ENCODE peak calls at places on chromosome 1, in seven cellular contexts. P, N, Z, H, B, F and V are unnamed samples.
A peak's percentile ranks its signal among the peaks of the same experiment; 100 is the strongest.

GRCh38 chr1:182646739-182647138 is 37.6 kb downstream of the RGS8 start:
- DNase-seq in B (no peak), P (no peak), H (no peak), F (no peak), N (no peak), Z (peak; percentile 18), V (no peak)

GRCh38 chr1:107648071-107648470 is 316.9 kb downstream of the VAV3 start:
- DNase-seq in Z (no peak), F (no peak), B (no peak), N (no peak), H (no peak), P (no peak), V (no peak)

GRCh38 chr1:164223378-164223777 is 335.6 kb upstream of the PBX1 start:
- DNase-seq in B (no peak), P (no peak), F (no peak), H (no peak), Z (no peak), N (no peak), V (no peak)

GRCh38 chr1:8083739-8084484 is 57.8 kb upstream of the ERRFI1 start:
- DNase-seq in Z (no peak), F (no peak), N (no peak), P (no peak), H (no peak), B (no peak), V (no peak)

GRCh38 chr1:240491156-240491555 is 120.8 kb downstream of the GREM2 start:
- DNase-seq in N (no peak), Z (no peak), F (no peak), B (no peak), H (no peak), P (no peak), V (no peak)

GRCh38 chr1:24866211-24867063 is 63.6 kb downstream of the RUNX3 start:
- DNase-seq in B (no peak), F (no peak), Z (no peak), H (no peak), N (peak; percentile 22), P (no peak), V (no peak)

GRCh38 chr1:50393522-50394120 is 29.6 kb downstream of the DMRTA2 start:
- DNase-seq in H (no peak), P (no peak), N (no peak), Z (no peak), F (no peak), B (no peak), V (no peak)

GRCh38 chr1:99481391-99481996 is 164.4 kb upstream of the PALMD start:
- DNase-seq in P (no peak), H (peak; percentile 49), F (peak; percentile 69), Z (no peak), N (no peak), B (no peak), V (no peak)

GRCh38 chr1:229971141-229971540 is 95.9 kb upstream of the GALNT2 start:
- DNase-seq in Z (no peak), N (no peak), B (no peak), F (no peak), P (no peak), H (no peak), V (no peak)

GRCh38 chr1:72284398-72285073 is 2.2 kb upstream of the NEGR1 start:
- DNase-seq in Z (no peak), P (no peak), B (peak; percentile 73), H (no peak), F (no peak), N (no peak), V (no peak)

GRCh38 chr1:26724938-26725337 is 29.1 kb downstream of the ARID1A start:
- DNase-seq in P (no peak), N (no peak), Z (no peak), H (no peak), B (no peak), F (no peak), V (no peak)
- TF ChIP-seq POLR2AphosphoS5 in P (no peak), N (no peak), Z (no peak), H (no peak), B (no peak), F (no peak), V (no peak)

GRCh38 chr1:19646366-19646765 is 2.3 kb downstream of the NBL1 start:
- DNase-seq in P (peak; percentile 58), N (peak; percentile 68), H (no peak), F (no peak), Z (no peak), B (no peak), V (no peak)

GRCh38 chr1:19644422-19644760 is 280 bp downstream of the NBL1 start:
- DNase-seq in F (no peak), Z (no peak), B (no peak), H (no peak), P (peak; percentile 53), N (no peak), V (peak; percentile 52)

GRCh38 chr1:19645544-19646252 is 1.6 kb downstream of the NBL1 start:
- DNase-seq in Z (no peak), B (no peak), H (no peak), F (no peak), N (no peak), P (no peak), V (no peak)

GRCh38 chr1:19643602-19644419 is at the start of gene NBL1:
- DNase-seq in F (peak; percentile 69), Z (no peak), N (peak; percentile 68), H (no peak), P (peak; percentile 67), B (peak; percentile 90), V (peak; percentile 62)

DNA sequence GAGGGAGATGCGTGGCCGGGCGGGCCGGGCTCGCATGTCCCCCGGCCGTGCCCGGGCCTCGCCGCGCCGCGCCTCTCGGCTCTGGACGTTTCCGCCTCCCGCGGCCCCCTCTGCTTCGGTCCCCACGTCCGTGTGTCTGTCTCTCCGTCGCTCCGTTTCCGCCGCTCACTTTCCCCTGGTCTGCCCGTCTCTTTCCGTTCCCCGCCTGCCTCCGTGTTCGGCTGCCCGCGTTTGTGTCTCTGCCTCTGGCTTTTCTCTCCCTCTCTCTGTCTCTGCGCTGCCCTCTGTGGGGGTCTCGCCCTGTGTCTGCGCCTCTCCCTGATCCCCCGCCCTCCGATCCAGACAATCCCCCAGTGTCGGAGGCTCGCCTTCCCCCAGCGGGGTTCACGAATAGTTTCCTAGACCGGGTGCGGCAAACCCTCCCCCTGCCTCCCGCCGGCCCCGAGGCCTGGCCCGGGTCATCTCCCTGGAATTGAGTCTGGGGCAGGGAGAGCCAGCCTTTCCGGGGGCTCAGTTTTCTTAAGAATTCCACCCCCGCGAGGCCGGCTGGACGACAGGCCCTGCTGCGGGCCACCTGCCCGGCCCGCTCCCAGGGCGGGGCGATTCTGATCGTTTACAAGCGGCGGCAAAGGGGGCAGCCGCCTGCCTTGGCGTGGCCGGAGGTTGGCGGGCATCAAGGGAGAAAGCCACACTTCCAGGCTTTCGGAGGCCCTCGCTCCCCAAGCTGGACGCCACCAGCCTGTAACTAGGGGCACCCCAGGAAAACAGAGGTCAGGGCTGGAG is 841 bp downstream of the NBL1 start:
- DNase-seq in H (no peak), F (no peak), B (no peak), N (peak; percentile 42), P (peak; percentile 76), Z (no peak), V (peak; percentile 67)
- TF ChIP-seq POLR2A in H (no peak), F (no peak), B (peak; percentile 27), N (no peak), P (no peak), Z (no peak), V (no peak)

DNA sequence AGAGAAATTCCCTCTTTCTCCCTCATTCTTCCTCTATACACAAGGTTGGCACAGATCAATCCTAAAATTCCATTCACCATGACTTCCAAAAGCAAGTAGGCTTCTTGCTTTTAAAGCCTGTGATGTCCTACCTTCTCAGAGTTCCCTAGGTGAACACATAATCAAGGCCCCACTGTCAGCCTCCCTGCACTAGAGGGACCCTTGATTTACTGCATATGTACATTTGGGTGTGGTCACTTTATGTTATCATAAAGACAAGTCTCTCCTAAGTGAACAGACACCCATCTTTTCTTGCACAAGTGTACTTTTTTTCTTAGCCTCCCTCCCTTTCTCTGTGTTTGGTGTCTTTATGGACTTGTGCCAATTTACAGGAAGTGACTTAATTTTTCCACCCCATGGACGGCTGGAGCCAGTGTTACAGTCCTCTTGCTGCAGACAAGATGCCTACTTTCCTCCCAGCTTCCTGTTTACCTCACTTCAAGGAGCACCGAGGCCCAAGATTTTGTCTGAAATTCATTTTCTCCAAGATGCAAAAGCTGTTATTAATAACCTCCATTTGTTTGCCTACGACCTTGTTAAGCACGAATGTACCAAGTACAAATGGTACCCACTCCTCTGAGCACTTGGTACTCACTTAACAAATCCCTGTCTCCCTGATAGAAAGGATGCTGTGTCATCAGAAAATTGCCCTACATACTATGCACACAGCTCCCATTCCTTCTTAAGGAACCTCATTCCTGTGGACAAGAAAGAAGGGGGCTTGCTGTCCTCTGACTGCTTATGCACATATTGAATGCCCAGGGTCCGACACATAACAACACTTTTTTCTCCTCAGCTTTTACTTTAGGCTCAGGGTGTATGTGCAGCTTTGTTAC is 82.8 kb upstream of the SLC44A3 start:
- DNase-seq in P (no peak), H (no peak), B (no peak), F (no peak), Z (no peak), N (no peak), V (no peak)
- TF ChIP-seq POLR2AphosphoS5 in P (no peak), H (peak; percentile 46), B (no peak), F (no peak), Z (no peak), N (no peak), V (no peak)

GRCh38 chr1:43366179-43366578 is 1.6 kb downstream of the ELOVL1 start:
- DNase-seq in P (no peak), N (peak; percentile 84), F (peak; percentile 74), B (no peak), Z (peak; percentile 63), H (no peak), V (no peak)
- TF ChIP-seq POLR2A in P (no peak), N (no peak), F (no peak), B (peak; percentile 71), Z (no peak), H (peak; percentile 68), V (no peak)